ENCODE peak calls at places on chromosome 5, in eight cellular contexts. One of them, this sample, is unnamed.

GRCh38 chr5:82308997-82309670 is 31.0 kb upstream of the RPS23 start:
- DNase-seq in caudate nucleus: no peak
- DNase-seq in A549: no peak
- DNase-seq in AG04450: no peak
- DNase-seq in heart right ventricle: no peak
- DNase-seq in PC-9: no peak
- DNase-seq in H9: no peak
- DNase-seq in mesenchymal stem cell: peak
- DNase-seq in this sample: no peak

GRCh38 chr5:17042041-17042440 is 106.0 kb upstream of the MYO10 start:
- DNase-seq in caudate nucleus: no peak
- DNase-seq in A549: no peak
- DNase-seq in AG04450: no peak
- DNase-seq in heart right ventricle: no peak
- DNase-seq in PC-9: no peak
- DNase-seq in H9: no peak
- DNase-seq in mesenchymal stem cell: no peak
- DNase-seq in this sample: no peak

GRCh38 chr5:173581408-173582197 is 34.8 kb downstream of the BOD1 start:
- DNase-seq in caudate nucleus: no peak
- DNase-seq in A549: peak
- DNase-seq in AG04450: no peak
- DNase-seq in heart right ventricle: peak
- DNase-seq in PC-9: peak
- DNase-seq in H9: peak
- DNase-seq in mesenchymal stem cell: peak
- DNase-seq in this sample: no peak

GRCh38 chr5:116766470-116766947 is 191.9 kb upstream of the SEMA6A start:
- DNase-seq in caudate nucleus: no peak
- DNase-seq in A549: peak
- DNase-seq in AG04450: no peak
- DNase-seq in heart right ventricle: no peak
- DNase-seq in PC-9: no peak
- DNase-seq in H9: no peak
- DNase-seq in mesenchymal stem cell: peak
- DNase-seq in this sample: no peak

GRCh38 chr5:151675956-151676712 is 10.6 kb downstream of the SPARC start:
- DNase-seq in caudate nucleus: no peak
- DNase-seq in A549: no peak
- DNase-seq in AG04450: no peak
- DNase-seq in heart right ventricle: no peak
- DNase-seq in PC-9: no peak
- DNase-seq in H9: no peak
- DNase-seq in mesenchymal stem cell: no peak
- DNase-seq in this sample: no peak

GRCh38 chr5:127839072-127839471 is 135.9 kb downstream of the CCDC192 start:
- DNase-seq in caudate nucleus: no peak
- DNase-seq in A549: no peak
- DNase-seq in AG04450: no peak
- DNase-seq in heart right ventricle: no peak
- DNase-seq in PC-9: no peak
- DNase-seq in H9: no peak
- DNase-seq in mesenchymal stem cell: no peak
- DNase-seq in this sample: no peak

GRCh38 chr5:68647743-68648142 is 432.2 kb downstream of the PIK3R1 start:
- DNase-seq in caudate nucleus: no peak
- DNase-seq in A549: no peak
- DNase-seq in AG04450: no peak
- DNase-seq in heart right ventricle: no peak
- DNase-seq in PC-9: no peak
- DNase-seq in H9: no peak
- DNase-seq in mesenchymal stem cell: no peak
- DNase-seq in this sample: no peak

GRCh38 chr5:1109542-1110259 is 2.2 kb downstream of the SLC12A7 start:
- DNase-seq in caudate nucleus: no peak
- DNase-seq in A549: no peak
- DNase-seq in AG04450: no peak
- DNase-seq in heart right ventricle: no peak
- DNase-seq in PC-9: no peak
- DNase-seq in H9: no peak
- DNase-seq in mesenchymal stem cell: no peak
- DNase-seq in this sample: no peak

GRCh38 chr5:116772152-116772501 is 197.5 kb upstream of the SEMA6A start:
- DNase-seq in caudate nucleus: no peak
- DNase-seq in A549: no peak
- DNase-seq in AG04450: no peak
- DNase-seq in heart right ventricle: no peak
- DNase-seq in PC-9: no peak
- DNase-seq in H9: no peak
- DNase-seq in mesenchymal stem cell: no peak
- DNase-seq in this sample: no peak

GRCh38 chr5:143893638-143894037 is 81.7 kb downstream of the HMHB1 start:
- DNase-seq in caudate nucleus: no peak
- DNase-seq in A549: no peak
- DNase-seq in AG04450: no peak
- DNase-seq in heart right ventricle: no peak
- DNase-seq in PC-9: no peak
- DNase-seq in H9: no peak
- DNase-seq in mesenchymal stem cell: no peak
- DNase-seq in this sample: no peak

GRCh38 chr5:95241-95980 is 3.4 kb downstream of the PLEKHG4B start:
- DNase-seq in caudate nucleus: no peak
- DNase-seq in A549: no peak
- DNase-seq in AG04450: no peak
- DNase-seq in heart right ventricle: no peak
- DNase-seq in PC-9: no peak
- DNase-seq in H9: no peak
- DNase-seq in mesenchymal stem cell: no peak
- DNase-seq in this sample: peak

DNA sequence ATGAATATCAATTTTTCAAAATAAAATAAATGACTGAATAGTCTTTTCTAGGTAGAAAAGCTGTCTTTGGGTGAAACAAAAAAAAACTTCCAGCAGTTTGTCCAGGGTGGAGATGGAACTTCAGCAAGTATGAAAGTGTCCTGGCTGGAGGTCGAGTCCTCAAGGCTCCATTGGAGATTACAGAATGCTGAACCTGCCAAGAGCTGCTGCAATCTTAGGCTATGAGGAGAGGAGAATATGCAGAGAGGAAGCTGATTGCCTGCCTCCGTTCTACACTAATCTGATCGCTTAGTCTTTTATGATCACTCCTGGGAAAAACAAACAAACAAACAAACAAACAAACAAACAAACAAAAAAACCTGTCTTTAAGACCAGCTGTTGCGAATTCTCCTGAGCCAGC is 50.6 kb downstream of the NREP start:
- DNase-seq in caudate nucleus: no peak
- DNase-seq in A549: no peak
- DNase-seq in AG04450: no peak
- DNase-seq in heart right ventricle: no peak
- DNase-seq in PC-9: no peak
- DNase-seq in H9: no peak
- DNase-seq in mesenchymal stem cell: no peak
- DNase-seq in this sample: no peak
- H3K27ac ChIP-seq in caudate nucleus: no peak
- H3K27ac ChIP-seq in A549: no peak
- H3K27ac ChIP-seq in AG04450: no peak
- H3K27ac ChIP-seq in heart right ventricle: no peak
- H3K27ac ChIP-seq in PC-9: no peak
- H3K27ac ChIP-seq in H9: no peak
- H3K27ac ChIP-seq in mesenchymal stem cell: no peak
- H3K27ac ChIP-seq in this sample: no peak

DNA sequence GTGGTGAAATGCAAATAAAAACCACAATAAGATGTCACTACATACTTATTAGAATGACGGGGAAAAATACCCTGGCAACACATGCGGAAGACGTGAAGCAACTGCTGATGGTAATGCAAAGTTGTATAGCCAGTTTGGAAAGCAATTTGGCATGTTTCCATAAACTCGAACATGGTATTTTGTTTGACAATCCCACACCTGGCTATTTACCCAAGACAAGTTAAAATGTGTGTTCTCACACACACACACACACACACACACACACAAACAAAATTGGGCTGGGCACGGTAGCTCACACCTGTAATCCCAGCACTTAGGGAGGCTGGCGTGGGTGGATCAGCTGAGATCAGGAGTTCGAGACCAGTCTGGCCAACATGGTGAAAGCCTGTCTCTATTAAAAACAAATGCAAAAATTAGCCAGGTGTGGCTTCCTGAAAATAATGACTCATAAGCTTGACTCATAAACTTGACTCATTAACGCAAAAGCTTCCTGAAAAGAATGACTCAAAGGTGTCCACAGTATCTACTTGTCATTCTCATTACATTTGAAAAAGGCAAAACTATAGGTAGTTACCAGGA is 456.5 kb downstream of the CDH18 start:
- DNase-seq in caudate nucleus: no peak
- DNase-seq in A549: no peak
- DNase-seq in AG04450: no peak
- DNase-seq in heart right ventricle: no peak
- DNase-seq in PC-9: peak
- DNase-seq in H9: no peak
- DNase-seq in mesenchymal stem cell: no peak
- DNase-seq in this sample: no peak
- H3K27ac ChIP-seq in caudate nucleus: no peak
- H3K27ac ChIP-seq in A549: no peak
- H3K27ac ChIP-seq in AG04450: no peak
- H3K27ac ChIP-seq in heart right ventricle: no peak
- H3K27ac ChIP-seq in PC-9: peak
- H3K27ac ChIP-seq in H9: no peak
- H3K27ac ChIP-seq in mesenchymal stem cell: no peak
- H3K27ac ChIP-seq in this sample: no peak

GRCh38 chr5:170390472-170390871 is 1.3 kb upstream of the KCNMB1 start:
- DNase-seq in caudate nucleus: no peak
- DNase-seq in A549: no peak
- DNase-seq in AG04450: no peak
- DNase-seq in heart right ventricle: no peak
- DNase-seq in PC-9: no peak
- DNase-seq in H9: no peak
- DNase-seq in mesenchymal stem cell: no peak
- DNase-seq in this sample: no peak
- H3K27ac ChIP-seq in caudate nucleus: no peak
- H3K27ac ChIP-seq in A549: no peak
- H3K27ac ChIP-seq in AG04450: no peak
- H3K27ac ChIP-seq in heart right ventricle: no peak
- H3K27ac ChIP-seq in PC-9: no peak
- H3K27ac ChIP-seq in H9: no peak
- H3K27ac ChIP-seq in mesenchymal stem cell: no peak
- H3K27ac ChIP-seq in this sample: no peak

DNA sequence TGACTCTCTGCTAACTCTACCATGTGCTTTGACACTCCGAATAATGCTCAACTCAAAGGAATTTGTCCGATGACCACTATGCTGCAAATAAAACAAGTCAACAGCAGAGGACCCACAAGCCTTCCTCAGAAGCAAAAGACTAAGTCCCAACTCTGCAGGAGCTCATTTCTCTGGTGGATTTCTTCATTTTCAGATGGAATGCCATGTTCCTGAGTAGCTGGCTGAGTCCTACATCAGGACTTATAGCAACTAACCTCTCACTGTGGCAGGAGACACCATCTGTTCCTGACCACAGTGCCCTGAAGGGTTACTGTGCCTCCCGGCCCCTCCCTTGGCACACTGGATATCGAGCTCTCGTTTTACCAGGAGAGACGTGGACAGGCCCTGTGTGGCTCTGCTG is 20.8 kb downstream of the LHFPL2 start:
- DNase-seq in caudate nucleus: no peak
- DNase-seq in A549: no peak
- DNase-seq in AG04450: no peak
- DNase-seq in heart right ventricle: no peak
- DNase-seq in PC-9: no peak
- DNase-seq in H9: no peak
- DNase-seq in mesenchymal stem cell: peak
- DNase-seq in this sample: no peak
- H3K27ac ChIP-seq in caudate nucleus: no peak
- H3K27ac ChIP-seq in A549: peak
- H3K27ac ChIP-seq in AG04450: no peak
- H3K27ac ChIP-seq in heart right ventricle: no peak
- H3K27ac ChIP-seq in PC-9: no peak
- H3K27ac ChIP-seq in H9: no peak
- H3K27ac ChIP-seq in mesenchymal stem cell: no peak
- H3K27ac ChIP-seq in this sample: no peak

GRCh38 chr5:150177721-150178120 is 11.1 kb downstream of the CDX1 start:
- DNase-seq in caudate nucleus: no peak
- DNase-seq in A549: no peak
- DNase-seq in AG04450: no peak
- DNase-seq in heart right ventricle: no peak
- DNase-seq in PC-9: no peak
- DNase-seq in H9: no peak
- DNase-seq in mesenchymal stem cell: no peak
- DNase-seq in this sample: no peak
- H3K27ac ChIP-seq in caudate nucleus: no peak
- H3K27ac ChIP-seq in A549: no peak
- H3K27ac ChIP-seq in AG04450: no peak
- H3K27ac ChIP-seq in heart right ventricle: no peak
- H3K27ac ChIP-seq in PC-9: no peak
- H3K27ac ChIP-seq in H9: no peak
- H3K27ac ChIP-seq in mesenchymal stem cell: no peak
- H3K27ac ChIP-seq in this sample: no peak

GRCh38 chr5:131064669-131065371 is 100.2 kb downstream of the HINT1 start:
- DNase-seq in caudate nucleus: no peak
- DNase-seq in A549: no peak
- DNase-seq in AG04450: no peak
- DNase-seq in heart right ventricle: no peak
- DNase-seq in PC-9: no peak
- DNase-seq in H9: no peak
- DNase-seq in mesenchymal stem cell: no peak
- DNase-seq in this sample: no peak
- H3K27ac ChIP-seq in caudate nucleus: no peak
- H3K27ac ChIP-seq in A549: no peak
- H3K27ac ChIP-seq in AG04450: no peak
- H3K27ac ChIP-seq in heart right ventricle: no peak
- H3K27ac ChIP-seq in PC-9: no peak
- H3K27ac ChIP-seq in H9: no peak
- H3K27ac ChIP-seq in mesenchymal stem cell: no peak
- H3K27ac ChIP-seq in this sample: no peak

GRCh38 chr5:60843693-60844428 is at the start of gene ELOVL7:
- DNase-seq in caudate nucleus: peak
- DNase-seq in A549: peak
- DNase-seq in AG04450: no peak
- DNase-seq in heart right ventricle: peak
- DNase-seq in PC-9: peak
- DNase-seq in H9: peak
- DNase-seq in mesenchymal stem cell: peak
- DNase-seq in this sample: peak
- H3K27ac ChIP-seq in caudate nucleus: peak
- H3K27ac ChIP-seq in A549: peak
- H3K27ac ChIP-seq in AG04450: no peak
- H3K27ac ChIP-seq in heart right ventricle: no peak
- H3K27ac ChIP-seq in PC-9: peak
- H3K27ac ChIP-seq in H9: peak
- H3K27ac ChIP-seq in mesenchymal stem cell: no peak
- H3K27ac ChIP-seq in this sample: peak